ENCODE peak calls at places on chromosomes 12 and 14, in ten cellular contexts. S, F, W, U, X, B, L, Z, O and V are unnamed samples.

GRCh38 chr12:12723147-12723680 is 6.0 kb downstream of the CDKN1B start:
- DNase-seq in L (no peak), X (no peak), U (no peak), B (no peak), W (no peak), S (no peak), F (peak), O (no peak), Z (peak), V (peak)

GRCh38 chr14:26905219-26905618 is 307.4 kb upstream of the NOVA1 start:
- DNase-seq in O (no peak), L (no peak), U (no peak), S (no peak), W (no peak), F (no peak), B (no peak), Z (no peak), X (no peak), V (no peak)

GRCh38 chr12:98618952-98619351 is 25.5 kb downstream of the SLC25A3 start:
- DNase-seq in L (peak), X (no peak), U (no peak), W (no peak), O (no peak), B (no peak), Z (peak), F (no peak), S (no peak), V (peak)

GRCh38 chr12:132267873-132268272 is 61.5 kb downstream of the GALNT9 start:
- DNase-seq in F (no peak), W (no peak), O (no peak), Z (no peak), B (no peak), S (peak), L (no peak), X (no peak), U (no peak), V (no peak)

GRCh38 chr14:75335588-75335987 is 57.0 kb downstream of the FOS start:
- DNase-seq in B (no peak), Z (no peak), U (no peak), F (no peak), L (no peak), W (peak), X (no peak), S (no peak), O (no peak), V (no peak)

GRCh38 chr14:103155013-103155412 is 31.8 kb downstream of the TNFAIP2 start:
- DNase-seq in L (peak), U (peak), S (peak), F (no peak), B (peak), W (no peak), Z (peak), X (no peak), O (peak), V (peak)

GRCh38 chr12:3274664-3275063 is 197.5 kb downstream of the TSPAN9 start:
- DNase-seq in B (no peak), F (no peak), X (no peak), S (peak), W (no peak), L (no peak), U (no peak), Z (no peak), O (no peak), V (no peak)

GRCh38 chr14:98950356-98950895 is 321.6 kb downstream of the BCL11B start:
- DNase-seq in U (no peak), S (no peak), Z (no peak), B (no peak), W (no peak), O (no peak), F (no peak), L (no peak), X (no peak), V (no peak)

GRCh38 chr12:132776816-132777568 is 15.4 kb upstream of the ANKLE2 start:
- DNase-seq in W (no peak), Z (peak), O (no peak), F (peak), S (peak), L (peak), U (no peak), X (no peak), B (no peak), V (peak)

GRCh38 chr12:130796985-130797686 is 41.9 kb downstream of the STX2 start:
- DNase-seq in W (no peak), O (no peak), U (no peak), F (no peak), Z (no peak), S (peak), X (no peak), B (no peak), L (no peak), V (no peak)

GRCh38 chr12:1929985-1930815 is 11.7 kb upstream of the CACNA2D4 start:
- DNase-seq in O (no peak), U (peak), Z (no peak), L (no peak), S (no peak), F (no peak), X (no peak), B (peak), W (no peak), V (no peak)

GRCh38 chr14:89701079-89702043 is 253.2 kb downstream of the EFCAB11 start:
- DNase-seq in O (peak), W (peak), U (peak), F (peak), S (peak), X (peak), L (peak), B (peak), Z (peak), V (peak)

GRCh38 chr14:65847065-65847847 is 434.7 kb downstream of the FUT8 start:
- DNase-seq in Z (no peak), W (no peak), L (no peak), S (no peak), F (no peak), B (no peak), O (peak), U (no peak), X (no peak), V (no peak)

GRCh38 chr12:106601548-106601947 is 18.7 kb downstream of the RFX4 start:
- DNase-seq in F (no peak), B (no peak), O (no peak), W (peak), L (no peak), Z (no peak), X (peak), U (no peak), S (no peak), V (no peak)

GRCh38 chr12:43556057-43556456 is 4.1 kb upstream of the ADAMTS20 start:
- DNase-seq in S (no peak), B (no peak), U (no peak), L (no peak), X (no peak), Z (no peak), W (no peak), F (no peak), O (no peak), V (no peak)

GRCh38 chr14:77014004-77014604 is 14.4 kb downstream of the IRF2BPL start:
- DNase-seq in L (no peak), U (peak), O (no peak), B (no peak), W (peak), F (no peak), Z (peak), X (peak), S (no peak), V (peak)

GRCh38 chr12:128140551-128140950 is 126.4 kb upstream of the TMEM132C start:
- DNase-seq in L (no peak), F (no peak), S (no peak), U (no peak), B (no peak), W (no peak), X (no peak), O (no peak), Z (no peak), V (no peak)

GRCh38 chr14:97408937-97409860 is 612.0 kb downstream of the VRK1 start:
- DNase-seq in F (no peak), O (no peak), B (no peak), W (no peak), X (no peak), S (no peak), Z (no peak), L (no peak), U (no peak), V (no peak)

GRCh38 chr14:58100735-58101368 is 51.2 kb downstream of the ARMH4 start:
- DNase-seq in B (no peak), F (peak), Z (peak), L (peak), U (no peak), S (no peak), X (no peak), O (no peak), W (no peak), V (peak)

GRCh38 chr14:70358631-70359030 is 852 bp downstream of the COX16 start:
- DNase-seq in O (no peak), X (no peak), L (peak), Z (peak), W (no peak), B (no peak), U (no peak), F (no peak), S (no peak), V (peak)

GRCh38 chr12:131892711-131893604 is 1.5 kb upstream of the ULK1 start:
- DNase-seq in W (no peak), Z (no peak), F (no peak), U (no peak), S (peak), L (no peak), X (no peak), O (no peak), B (no peak), V (no peak)

GRCh38 chr12:109827566-109828550 is 5.3 kb downstream of the TRPV4 start:
- DNase-seq in X (no peak), L (peak), S (peak), B (peak), W (no peak), Z (no peak), U (peak), F (no peak), O (peak), V (no peak)

GRCh38 chr12:109962388-109962787 is 33.8 kb downstream of the GIT2 start:
- DNase-seq in B (no peak), F (no peak), O (no peak), X (no peak), W (no peak), L (no peak), Z (no peak), S (no peak), U (no peak), V (no peak)

GRCh38 chr14:23358553-23359166 is 6.0 kb upstream of the SLC22A17 start:
- DNase-seq in W (no peak), S (peak), L (no peak), Z (no peak), O (no peak), U (no peak), B (no peak), F (no peak), X (no peak), V (no peak)

GRCh38 chr14:76203086-76204001 is 51.6 kb downstream of the GPATCH2L start:
- DNase-seq in F (peak), S (peak), O (no peak), B (no peak), Z (peak), X (no peak), W (no peak), L (peak), U (no peak), V (peak)

GRCh38 chr12:41699658-41700057 is 445.0 kb downstream of the GXYLT1 start:
- DNase-seq in Z (no peak), X (no peak), U (no peak), O (no peak), W (no peak), L (no peak), B (no peak), S (no peak), F (no peak), V (no peak)

GRCh38 chr12:132140918-132141841 is 2.9 kb downstream of the DDX51 start:
- DNase-seq in X (no peak), W (no peak), S (peak), F (no peak), O (no peak), Z (no peak), L (no peak), B (peak), U (no peak), V (no peak)

GRCh38 chr12:116547955-116548471 is 11.2 kb upstream of the MAP1LC3B2 start:
- DNase-seq in Z (peak), U (no peak), F (peak), S (no peak), L (no peak), O (no peak), W (no peak), X (peak), B (no peak), V (no peak)

GRCh38 chr14:75222208-75222701 is 45.8 kb upstream of the TMED10 start:
- DNase-seq in U (no peak), W (no peak), B (peak), S (peak), F (peak), O (no peak), Z (peak), L (peak), X (peak), V (peak)

GRCh38 chr12:6684609-6685008 is 4.6 kb downstream of the ZNF384 start:
- DNase-seq in W (peak), L (peak), U (no peak), F (no peak), X (peak), Z (peak), S (no peak), B (no peak), O (peak), V (no peak)

GRCh38 chr14:55191881-55192616 is 664 bp upstream of the DLGAP5 start:
- DNase-seq in B (no peak), O (no peak), L (no peak), W (no peak), X (no peak), F (no peak), S (no peak), Z (no peak), U (no peak), V (no peak)

GRCh38 chr12:121334513-121335343 is 17.5 kb downstream of the ANAPC5 start:
- DNase-seq in Z (peak), W (peak), L (peak), O (peak), X (peak), F (peak), U (no peak), B (no peak), S (no peak), V (peak)

GRCh38 chr14:41000350-41000749 is 606.3 kb upstream of the LRFN5 start:
- DNase-seq in O (no peak), L (no peak), U (no peak), F (no peak), S (no peak), Z (no peak), B (no peak), X (no peak), W (no peak), V (no peak)

GRCh38 chr12:112868459-112869041 is 38.2 kb upstream of the OAS1 start:
- DNase-seq in U (no peak), F (no peak), X (peak), W (peak), S (no peak), L (no peak), Z (no peak), O (no peak), B (no peak), V (no peak)

GRCh38 chr14:24848427-24848826 is 201.5 kb downstream of the STXBP6 start:
- DNase-seq in X (no peak), Z (peak), F (peak), L (peak), W (no peak), U (no peak), S (no peak), B (no peak), O (no peak), V (peak)

GRCh38 chr12:44551631-44552030 is 324.5 kb downstream of the NELL2 start:
- DNase-seq in F (no peak), L (no peak), B (no peak), W (no peak), O (no peak), S (no peak), Z (no peak), X (no peak), U (no peak), V (no peak)

GRCh38 chr14:87149583-87150354 is 843.2 kb downstream of the GALC start:
- DNase-seq in L (no peak), B (no peak), O (no peak), U (no peak), Z (peak), W (peak), F (peak), X (peak), S (no peak), V (peak)
- TF ChIP-seq CTCF in L (no peak), B (no peak), O (no peak), U (no peak), Z (no peak), W (no peak), F (no peak), X (no peak), S (no peak), V (no peak)

DNA sequence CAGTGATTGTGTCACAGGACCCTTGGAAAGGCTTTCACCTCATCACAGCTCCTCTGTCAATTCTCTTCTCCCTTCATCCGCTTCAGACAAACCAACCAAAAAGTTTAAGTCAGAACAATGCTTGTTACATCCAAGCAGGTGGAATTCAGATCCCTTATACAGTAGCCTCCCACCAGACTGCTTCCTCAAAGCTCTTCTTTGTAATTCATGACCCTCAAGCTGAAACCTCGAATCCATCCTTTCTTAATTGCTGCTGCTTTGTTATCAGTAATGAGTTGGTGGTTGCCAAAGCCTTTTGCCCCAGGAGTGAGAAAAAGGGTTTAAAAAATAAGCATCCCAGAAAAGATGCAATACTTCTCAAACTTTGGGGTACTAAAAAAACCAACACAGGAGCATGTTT is 9.5 kb downstream of the BEST3 start:
- DNase-seq in B (no peak), S (no peak), U (no peak), Z (no peak), X (peak), O (no peak), W (peak), L (no peak), F (no peak), V (no peak)
- H3K4me3 ChIP-seq in B (no peak), S (no peak), U (no peak), Z (no peak), X (no peak), O (no peak), W (no peak), L (no peak), F (no peak), V (no peak)

DNA sequence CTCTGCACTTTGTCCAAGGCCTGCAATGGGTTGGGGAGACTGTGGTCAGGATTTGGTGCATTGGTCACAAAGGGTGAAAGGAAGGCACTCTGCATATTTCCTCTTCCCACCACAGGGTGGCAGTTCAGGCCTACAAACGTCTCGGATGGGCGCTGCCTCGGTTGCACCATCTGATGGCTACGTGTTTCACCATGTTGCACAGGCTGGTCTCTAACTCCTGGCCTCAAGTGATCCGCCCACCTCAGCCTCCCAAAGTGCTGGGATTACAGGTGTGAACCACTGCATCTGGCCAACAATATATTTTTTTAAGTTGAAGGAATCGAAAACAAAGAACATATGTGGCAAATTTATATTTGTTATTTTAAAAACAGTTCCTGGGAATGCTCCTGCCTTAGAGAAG is 35.1 kb downstream of the TMBIM6 start:
- DNase-seq in O (peak), L (peak), W (peak), Z (peak), F (peak), S (peak), X (peak), B (peak), U (peak), V (peak)
- TF ChIP-seq CTCF in O (peak), L (peak), W (peak), Z (peak), F (peak), S (peak), X (peak), B (peak), U (peak), V (peak)

GRCh38 chr12:52965337-52965731 is 16.4 kb downstream of the KRT18 start:
- DNase-seq in U (no peak), O (no peak), B (no peak), F (no peak), S (no peak), X (peak), L (no peak), Z (no peak), W (peak), V (no peak)
- H3K4me3 ChIP-seq in U (peak), O (no peak), B (peak), F (no peak), S (no peak), X (peak), L (peak), Z (peak), W (peak), V (peak)

DNA sequence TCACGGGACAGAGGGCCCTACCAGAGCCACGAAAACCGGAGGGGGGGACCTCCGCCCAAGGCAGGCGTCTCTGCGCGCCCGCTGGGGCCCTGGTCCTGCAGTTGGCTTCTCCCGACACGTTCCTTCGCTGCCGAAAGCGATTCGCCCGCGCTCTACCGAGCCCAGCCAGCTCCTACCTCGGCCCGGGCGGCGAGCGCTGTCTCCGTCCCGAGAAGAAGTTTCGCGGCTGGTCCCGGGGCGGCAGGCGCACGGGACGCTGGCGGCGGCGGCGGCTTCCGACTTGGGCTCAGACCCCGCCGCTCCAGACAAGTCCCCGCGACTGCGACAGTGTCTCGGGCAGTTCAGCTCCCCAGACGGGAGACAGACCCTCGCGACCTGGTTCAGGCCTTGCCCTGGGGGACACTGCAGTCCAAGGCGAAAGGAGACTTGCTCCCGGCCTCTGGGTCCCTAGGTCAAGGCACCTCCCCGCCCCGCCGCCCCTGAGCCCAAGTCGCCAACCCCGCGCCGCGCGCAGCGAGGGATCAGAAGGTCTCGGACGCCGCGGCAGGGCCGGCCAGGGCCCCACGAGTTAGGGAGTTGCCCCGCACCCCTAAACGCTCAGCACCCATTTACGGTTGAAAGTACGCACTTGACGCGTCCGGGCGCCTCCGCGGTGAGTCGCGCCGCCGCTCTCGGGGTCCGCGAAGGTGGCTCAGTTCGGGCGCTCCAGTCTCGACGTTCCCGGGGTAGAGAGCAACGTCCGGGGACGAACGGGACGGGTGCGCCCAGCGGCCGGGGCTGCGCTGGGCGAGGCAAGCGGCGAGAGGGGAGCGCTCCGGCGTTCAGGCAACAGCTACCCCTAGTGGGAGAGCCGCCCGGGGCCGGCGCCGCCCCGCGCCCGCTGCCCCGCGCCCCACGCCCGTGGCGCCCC is 1.4 kb upstream of the DIO3 start:
- DNase-seq in X (peak), F (no peak), B (no peak), O (no peak), S (peak), U (no peak), W (peak), Z (peak), L (peak), V (no peak)
- TF ChIP-seq CTCF in X (no peak), F (no peak), B (peak), O (no peak), S (no peak), U (peak), W (peak), Z (peak), L (no peak), V (peak)